ENCODE peak calls at places on chromosomes 11 and 22, in four cellular contexts. F is K562, M is HEK293T, N is HepG2. B is an unnamed sample.

GRCh38 chr11:110818032-110818687 is 105.9 kb upstream of the ARHGAP20 start:
- DNase-seq in F (no peak), M (no peak), N (no peak), B (no peak)

GRCh38 chr11:14018441-14018840 is 55.9 kb downstream of the SPON1 start:
- DNase-seq in F (no peak), M (no peak), N (no peak), B (no peak)

GRCh38 chr11:86724137-86724536 is 51.7 kb upstream of the ME3 start:
- DNase-seq in F (no peak), M (no peak), N (no peak), B (no peak)

GRCh38 chr11:12075822-12076821 is 34.3 kb upstream of the MICAL2 start:
- DNase-seq in F (no peak), M (no peak), N (no peak), B (no peak)

GRCh38 chr11:14789879-14790484 is 102.0 kb downstream of the CYP2R1 start:
- DNase-seq in F (no peak), M (no peak), N (no peak), B (no peak)

GRCh38 chr22:42994917-42995562 is 19.9 kb downstream of the PACSIN2 start:
- DNase-seq in F (no peak), M (no peak), N (peak; percentile 98), B (no peak)

GRCh38 chr11:8067929-8068575 is 13.0 kb upstream of the TUB start:
- DNase-seq in F (no peak), M (no peak), N (no peak), B (no peak)

GRCh38 chr11:69307421-69307820 is 13.5 kb downstream of the MYEOV start:
- DNase-seq in F (no peak), M (no peak), N (no peak), B (no peak)

GRCh38 chr11:131561486-131561885 is 191.1 kb downstream of the NTM start:
- DNase-seq in F (no peak), M (no peak), N (no peak), B (no peak)

GRCh38 chr11:95121687-95122086 is 32.0 kb downstream of the ENDOD1 start:
- DNase-seq in F (no peak), M (no peak), N (peak; percentile 9), B (no peak)

GRCh38 chr22:21074092-21074715 is 28.5 kb downstream of the LRRC74B start:
- DNase-seq in F (peak; percentile 42), M (no peak), N (no peak), B (no peak)

GRCh38 chr11:56783448-56784041 is 35.0 kb upstream of the OR9G4 start:
- DNase-seq in F (peak; percentile 17), M (peak; percentile 15), N (peak; percentile 49), B (no peak)
- TF ChIP-seq ELF4 in F (no peak), M (no peak), N (no peak), B (no peak)

GRCh38 chr11:70511345-70511744 is 113.0 kb downstream of the CTTN start:
- DNase-seq in F (peak; percentile 22), M (no peak), N (no peak), B (peak; percentile 62)
- TF ChIP-seq ELF4 in F (no peak), M (no peak), N (no peak), B (no peak)

GRCh38 chr11:68255526-68255925 is 16.2 kb downstream of the C11orf24 start:
- DNase-seq in F (no peak), M (no peak), N (no peak), B (no peak)
- TF ChIP-seq ELF4 in F (no peak), M (no peak), N (no peak), B (no peak)

DNA sequence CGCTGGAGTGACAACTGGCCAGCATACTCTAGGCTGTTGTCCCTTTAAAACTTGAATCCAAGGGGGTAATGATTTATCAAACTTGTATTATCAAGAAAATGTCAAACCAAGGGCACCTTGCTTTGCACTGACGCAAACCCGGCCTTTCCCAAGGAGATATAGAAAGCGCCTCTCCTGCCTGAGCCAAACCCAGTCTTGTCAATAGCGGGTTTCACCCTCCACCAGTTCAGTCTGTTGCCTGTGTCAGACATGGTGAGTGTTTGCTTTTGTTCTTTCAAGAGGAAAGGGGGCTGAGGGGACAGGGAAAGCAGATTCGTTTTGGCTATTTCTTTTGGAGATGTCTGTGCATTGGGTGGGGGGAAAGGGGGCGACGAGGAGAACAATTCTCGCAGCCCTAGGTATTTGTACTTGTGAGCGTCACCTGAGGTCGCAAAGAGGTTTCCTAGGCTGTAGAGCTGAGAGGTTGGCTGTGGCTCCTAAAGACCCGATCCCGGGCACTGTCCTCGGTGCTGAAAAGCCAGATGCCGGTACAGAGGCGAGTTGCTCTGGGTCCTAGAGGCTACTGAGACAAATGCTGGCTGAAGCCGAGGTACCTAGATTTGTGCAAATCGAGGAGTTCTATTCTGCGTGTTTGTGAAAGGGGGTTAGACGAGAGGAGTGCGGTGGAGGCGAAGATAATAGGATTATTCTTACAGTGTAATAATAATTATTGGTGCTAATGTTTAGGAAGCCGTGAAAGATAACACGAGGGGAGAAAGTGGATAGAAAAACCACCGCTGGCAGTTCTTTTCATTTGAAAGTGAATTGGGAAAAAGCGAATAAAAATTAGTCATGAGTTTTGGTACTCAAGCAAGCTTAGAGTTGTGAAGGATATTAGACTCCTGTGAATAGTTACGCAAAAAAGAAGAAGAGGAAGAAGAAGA is at the start of gene SLC6A5:
- DNase-seq in F (peak; percentile 50), M (peak; percentile 70), N (peak; percentile 25), B (peak; percentile 93)
- TF ChIP-seq ELF4 in F (no peak), M (no peak), N (no peak), B (no peak)

DNA sequence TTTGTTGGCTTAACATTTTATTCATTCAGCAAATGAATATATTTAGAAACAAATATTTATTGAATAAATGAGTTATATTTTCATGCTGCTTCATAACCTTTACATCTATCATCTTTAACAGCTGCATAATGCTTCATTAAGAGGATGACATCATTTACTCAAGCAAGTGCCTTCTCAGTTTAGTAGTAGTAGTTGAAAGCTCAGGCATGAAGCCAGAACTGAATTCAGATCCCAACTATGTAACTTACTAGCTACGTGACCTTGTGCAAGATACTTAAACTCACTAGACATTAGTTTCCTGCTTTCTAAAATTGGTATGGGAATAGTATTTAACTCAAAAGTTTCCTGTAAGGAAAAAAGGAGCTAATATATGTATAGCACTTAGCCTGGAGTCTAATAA is 90.3 kb downstream of the TMPRSS5 start:
- DNase-seq in F (no peak), M (no peak), N (no peak), B (no peak)
- TF ChIP-seq ELF4 in F (no peak), M (no peak), N (no peak), B (no peak)

GRCh38 chr22:17884951-17885350 is 110.7 kb upstream of the BID start:
- DNase-seq in F (no peak), M (no peak), N (no peak), B (no peak)

GRCh38 chr22:17882162-17882561 is 107.9 kb upstream of the BID start:
- DNase-seq in F (no peak), M (no peak), N (no peak), B (no peak)

GRCh38 chr22:17882727-17883126 is 108.5 kb upstream of the BID start:
- DNase-seq in F (no peak), M (no peak), N (no peak), B (no peak)

GRCh38 chr22:17883356-17883755 is 109.1 kb upstream of the BID start:
- DNase-seq in F (no peak), M (no peak), N (no peak), B (no peak)

DNA sequence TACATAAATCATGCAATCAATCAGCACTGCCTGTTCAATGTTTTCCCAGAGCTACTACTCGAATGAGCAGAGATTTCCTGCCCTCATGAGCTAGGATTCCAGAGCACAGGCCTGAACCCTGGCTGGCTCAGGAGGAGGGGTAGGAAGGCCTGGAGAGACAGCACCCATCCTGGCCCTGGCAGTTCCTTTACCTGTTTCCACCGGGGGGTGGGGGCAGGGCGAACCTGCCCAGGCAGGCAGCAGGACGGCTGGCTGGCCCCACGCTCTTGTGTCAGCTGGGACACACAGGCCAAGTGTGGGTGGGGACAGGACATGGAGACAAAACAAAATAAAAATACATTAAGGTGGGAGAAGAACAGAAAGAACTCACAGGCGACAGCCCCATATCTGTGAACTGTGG is 109.8 kb upstream of the BID start:
- DNase-seq in F (no peak), M (no peak), N (no peak), B (no peak)
- TF ChIP-seq ELF4 in F (no peak), M (no peak), N (no peak), B (no peak)

GRCh38 chr22:25546242-25546641 is 18.2 kb upstream of the GRK3 start:
- DNase-seq in F (no peak), M (no peak), N (no peak), B (no peak)

GRCh38 chr22:25542720-25543402 is 21.6 kb upstream of the GRK3 start:
- DNase-seq in F (no peak), M (no peak), N (no peak), B (no peak)

GRCh38 chr22:25545117-25545516 is 19.4 kb upstream of the GRK3 start:
- DNase-seq in F (no peak), M (no peak), N (no peak), B (no peak)

GRCh38 chr22:25546751-25547150 is 17.7 kb upstream of the GRK3 start:
- DNase-seq in F (no peak), M (no peak), N (no peak), B (no peak)

GRCh38 chr22:25545677-25546076 is 18.8 kb upstream of the GRK3 start:
- DNase-seq in F (peak; percentile 8), M (no peak), N (no peak), B (no peak)
- TF ChIP-seq ELF4 in F (no peak), M (no peak), N (no peak), B (no peak)

GRCh38 chr11:106410902-106411301 is 333.4 kb downstream of the AASDHPPT start:
- DNase-seq in F (no peak), M (no peak), N (no peak), B (no peak)

GRCh38 chr11:106420048-106420665 is 342.7 kb downstream of the AASDHPPT start:
- DNase-seq in F (no peak), M (no peak), N (no peak), B (no peak)

GRCh38 chr11:106413222-106413621 is 335.8 kb downstream of the AASDHPPT start:
- DNase-seq in F (no peak), M (no peak), N (no peak), B (no peak)

GRCh38 chr11:106418786-106419185 is 341.3 kb downstream of the AASDHPPT start:
- DNase-seq in F (no peak), M (no peak), N (no peak), B (no peak)

DNA sequence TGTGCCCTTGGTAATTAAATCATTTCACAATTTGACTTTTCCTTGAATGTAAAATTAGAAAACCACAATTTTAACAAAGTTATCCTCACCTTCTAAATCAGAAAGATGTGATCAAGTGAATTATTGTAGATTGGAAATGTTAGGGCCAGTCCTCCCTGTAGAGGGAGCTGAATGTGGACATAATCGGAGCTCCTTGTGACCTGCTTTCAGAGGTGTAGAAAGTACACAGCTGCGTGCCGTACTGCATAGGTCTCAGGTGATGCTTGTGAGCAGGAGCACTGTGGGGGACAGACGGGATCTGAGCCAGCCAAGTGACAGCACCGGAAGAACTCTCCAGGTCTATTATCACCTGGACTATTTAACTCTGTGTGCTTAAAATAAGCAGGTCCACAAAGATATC is 338.0 kb downstream of the AASDHPPT start:
- DNase-seq in F (no peak), M (no peak), N (peak; percentile 4), B (no peak)
- TF ChIP-seq ELF4 in F (no peak), M (no peak), N (no peak), B (no peak)

DNA sequence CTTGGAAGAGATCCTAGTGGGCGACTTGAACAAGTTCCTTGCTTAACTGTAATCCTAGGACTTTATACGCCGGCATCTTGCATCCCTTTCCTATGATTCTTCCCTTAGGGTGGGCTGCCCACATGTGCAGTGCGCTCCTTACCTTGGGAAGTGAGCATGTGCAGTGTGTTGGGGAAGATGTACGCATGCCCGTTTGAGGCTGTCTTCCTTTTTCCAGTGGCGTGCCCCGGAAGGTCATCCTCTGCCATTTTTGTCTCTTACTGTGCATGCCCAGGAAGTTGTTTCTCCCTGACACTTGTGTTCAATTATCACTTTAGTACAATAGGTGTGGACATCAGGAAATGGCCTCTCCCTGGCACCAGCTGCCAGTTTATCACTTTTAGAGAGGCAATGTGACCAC is 936.5 kb downstream of the TBC1D22A start:
- DNase-seq in F (no peak), M (no peak), N (no peak), B (no peak)
- TF ChIP-seq ELF4 in F (no peak), M (no peak), N (no peak), B (no peak)

B was measured in WTC11.